ENCODE peak calls at places on chromosomes 12 and 14, in four cellular contexts. L, R, O and B are unnamed samples.

GRCh38 chr12:95548539-95549391 is 2.5 kb downstream of the USP44 start:
- DNase-seq in O (no peak), R (no peak), L (no peak), B (peak)

GRCh38 chr14:104202259-104203070 is 64.1 kb downstream of the KIF26A start:
- DNase-seq in L (no peak), R (peak), O (no peak), B (no peak)

GRCh38 chr14:75306917-75307699 is 28.5 kb downstream of the FOS start:
- DNase-seq in L (no peak), R (peak), O (peak), B (no peak)

GRCh38 chr12:34398706-34399630 is 376.7 kb downstream of the ALG10 start:
- DNase-seq in R (peak), L (no peak), O (peak), B (peak)

GRCh38 chr14:90355540-90356518 is 24.1 kb upstream of the NRDE2 start:
- DNase-seq in R (no peak), O (no peak), L (no peak), B (no peak)

GRCh38 chr12:107570721-107571120 is 114.9 kb upstream of the PWP1 start:
- DNase-seq in O (no peak), L (peak), R (no peak), B (no peak)

GRCh38 chr12:68392376-68392775 is 60.2 kb upstream of the MDM1 start:
- DNase-seq in R (no peak), O (no peak), L (no peak), B (no peak)

GRCh38 chr14:100711493-100711892 is 15.2 kb upstream of the DLK1 start:
- DNase-seq in O (no peak), L (no peak), R (no peak), B (no peak)

GRCh38 chr12:131281016-131281415 is 327.3 kb downstream of the ADGRD1 start:
- DNase-seq in L (no peak), O (no peak), R (no peak), B (no peak)

GRCh38 chr14:35287481-35288013 is 4.6 kb upstream of the PSMA6 start:
- DNase-seq in L (no peak), O (no peak), R (no peak), B (no peak)

GRCh38 chr12:101021911-101022388 is 188.1 kb downstream of the SLC5A8 start:
- DNase-seq in O (no peak), R (no peak), L (peak), B (no peak)

GRCh38 chr14:21978184-21978998 is 304.8 kb upstream of the OR4E1 start:
- DNase-seq in R (peak), O (peak), L (peak), B (peak)

GRCh38 chr12:26744697-26745440 is 88.1 kb downstream of the ITPR2 start:
- DNase-seq in O (peak), R (no peak), L (peak), B (no peak)

GRCh38 chr12:119225454-119225853 is 46.7 kb downstream of the HSPB8 start:
- DNase-seq in O (no peak), L (no peak), R (no peak), B (no peak)

GRCh38 chr14:53174918-53175317 is 21.8 kb upstream of the DDHD1 start:
- DNase-seq in R (no peak), L (no peak), O (no peak), B (no peak)

GRCh38 chr12:82942963-82943362 is 256.3 kb downstream of the TMTC2 start:
- DNase-seq in O (no peak), L (no peak), R (no peak), B (no peak)

GRCh38 chr14:34036319-34036761 is 85.5 kb upstream of the EGLN3 start:
- DNase-seq in R (no peak), L (no peak), O (no peak), B (no peak)

GRCh38 chr12:53552346-53553327 is 45.4 kb upstream of the NPFF start:
- DNase-seq in O (no peak), L (no peak), R (no peak), B (no peak)

GRCh38 chr12:120652671-120653435 is 12.4 kb downstream of the CABP1 start:
- DNase-seq in O (no peak), L (no peak), R (no peak), B (no peak)

GRCh38 chr12:29191267-29191889 is 42.3 kb downstream of the FAR2 start:
- DNase-seq in L (no peak), O (no peak), R (no peak), B (no peak)

GRCh38 chr14:25237845-25238244 is 187.9 kb upstream of the STXBP6 start:
- DNase-seq in L (no peak), R (no peak), O (peak), B (no peak)

GRCh38 chr12:102990419-102990818 is 32.9 kb downstream of the ASCL1 start:
- DNase-seq in R (no peak), O (no peak), L (no peak), B (no peak)

GRCh38 chr14:56491299-56492285 is 88.0 kb upstream of the TMEM260 start:
- DNase-seq in R (peak), L (peak), O (peak), B (peak)

DNA sequence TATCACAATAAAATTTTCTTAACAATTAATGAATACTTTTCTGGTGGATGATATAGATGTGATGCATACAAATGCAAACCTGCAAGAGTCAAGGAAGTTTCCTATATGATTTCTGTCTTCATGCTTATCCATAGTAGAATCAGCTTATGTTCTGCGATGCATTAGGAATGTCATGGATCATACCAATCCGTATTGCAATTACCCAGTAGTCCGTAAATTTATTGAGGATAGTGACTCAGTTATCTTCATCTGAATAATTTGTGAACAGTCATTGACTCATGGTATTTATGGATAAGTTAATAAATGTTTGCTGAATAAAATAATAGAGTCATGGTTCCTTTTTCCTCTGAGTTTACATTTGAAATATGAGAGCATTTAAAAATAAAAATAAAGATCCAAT is 483.4 kb downstream of the LRFN5 start:
- DNase-seq in R (no peak), L (no peak), O (no peak), B (no peak)
- TF ChIP-seq CTCF in R (no peak), L (no peak), O (no peak), B (no peak)

GRCh38 chr14:106378191-106378590 is 851.8 kb downstream of the TMEM121 start:
- DNase-seq in R (no peak), L (no peak), O (peak), B (no peak)

GRCh38 chr14:106377432-106377831 is 851.0 kb downstream of the TMEM121 start:
- DNase-seq in R (no peak), L (no peak), O (no peak), B (no peak)

DNA sequence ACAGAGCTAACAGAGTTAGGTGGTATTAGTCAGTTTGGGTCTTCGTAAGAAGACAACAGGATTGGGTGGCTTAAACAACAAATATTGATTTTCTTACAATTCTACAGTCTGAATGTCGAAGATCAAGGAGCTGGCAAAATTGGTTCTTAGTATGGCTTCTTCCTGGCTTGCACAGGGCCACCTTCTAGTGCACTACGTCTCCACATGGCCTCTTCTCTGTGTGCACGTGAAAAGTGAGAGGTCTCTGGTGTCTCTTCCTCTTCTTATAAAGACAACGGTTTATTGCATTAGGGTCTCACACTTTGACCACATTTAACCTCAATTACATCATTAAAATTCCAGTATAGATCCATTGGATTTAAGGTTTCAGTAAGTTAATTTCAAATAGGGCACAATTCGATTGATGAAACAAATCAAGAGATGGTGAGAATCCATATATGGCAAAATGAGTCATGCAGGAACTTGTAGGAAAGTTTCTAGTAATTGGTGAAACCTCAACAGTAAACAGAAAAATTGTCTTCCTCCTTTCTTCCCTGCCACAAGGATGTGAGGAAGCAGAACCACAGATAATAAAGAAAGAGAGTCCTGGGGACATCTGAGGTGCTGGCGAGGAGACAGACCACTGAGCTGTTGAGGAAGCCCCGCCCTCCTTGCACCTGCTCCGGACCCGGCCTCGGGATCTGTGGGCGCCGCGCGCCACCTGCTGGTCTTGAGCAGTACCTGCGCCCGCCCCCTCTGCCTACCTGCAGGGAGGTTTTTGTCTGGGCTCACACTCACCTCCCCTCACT is 846.7 kb downstream of the TMEM121 start:
- DNase-seq in L (no peak), O (peak), R (no peak), B (no peak)
- TF ChIP-seq CTCF in L (peak), O (peak), R (peak), B (no peak)

GRCh38 chr14:73732006-73732405 is 17.8 kb upstream of the PNMA1 start:
- DNase-seq in R (no peak), L (no peak), O (no peak), B (no peak)

GRCh38 chr14:73729015-73729330 is 14.8 kb upstream of the PNMA1 start:
- DNase-seq in L (no peak), R (no peak), O (no peak), B (no peak)

GRCh38 chr14:73728106-73729014 is 14.2 kb upstream of the PNMA1 start:
- DNase-seq in O (peak), L (peak), R (peak), B (peak)

GRCh38 chr14:73729556-73730265 is 15.5 kb upstream of the PNMA1 start:
- DNase-seq in R (no peak), O (no peak), L (no peak), B (no peak)

GRCh38 chr14:73731111-73731510 is 16.9 kb upstream of the PNMA1 start:
- DNase-seq in R (no peak), L (no peak), O (no peak), B (no peak)
- TF ChIP-seq CTCF in R (no peak), L (no peak), O (peak), B (no peak)

GRCh38 chr14:99357151-99357550 is 85.2 kb upstream of the BCL11B start:
- DNase-seq in O (no peak), R (no peak), L (no peak), B (no peak)
- TF ChIP-seq CTCF in O (no peak), R (no peak), L (no peak), B (no peak)

GRCh38 chr12:109255377-109255776 is 53.7 kb downstream of the FOXN4 start:
- DNase-seq in L (peak), R (peak), O (peak), B (no peak)
- TF ChIP-seq CTCF in L (peak), R (peak), O (peak), B (no peak)

GRCh38 chr12:40158592-40159111 is 52.8 kb upstream of the SLC2A13 start:
- DNase-seq in L (no peak), R (no peak), O (no peak), B (no peak)

GRCh38 chr12:40157307-40157706 is 51.4 kb upstream of the SLC2A13 start:
- DNase-seq in L (no peak), O (no peak), R (no peak), B (no peak)

GRCh38 chr12:40154381-40154780 is 48.5 kb upstream of the SLC2A13 start:
- DNase-seq in O (no peak), L (no peak), R (no peak), B (no peak)

GRCh38 chr12:40152783-40153383 is 47.0 kb upstream of the SLC2A13 start:
- DNase-seq in R (peak), O (peak), L (peak), B (peak)

GRCh38 chr12:40156031-40156764 is 50.3 kb upstream of the SLC2A13 start:
- DNase-seq in O (no peak), R (no peak), L (no peak), B (no peak)
- TF ChIP-seq CTCF in O (no peak), R (no peak), L (no peak), B (no peak)

GRCh38 chr12:67355428-67356385 is 86.5 kb downstream of the CAND1 start:
- DNase-seq in O (peak), R (no peak), L (peak), B (no peak)
- TF ChIP-seq CTCF in O (peak), R (peak), L (peak), B (peak)

GRCh38 chr12:105321125-105321524 is 9.4 kb upstream of the C12orf75 start:
- DNase-seq in O (no peak), R (no peak), L (no peak), B (no peak)
- TF ChIP-seq CTCF in O (no peak), R (no peak), L (no peak), B (no peak)

DNA sequence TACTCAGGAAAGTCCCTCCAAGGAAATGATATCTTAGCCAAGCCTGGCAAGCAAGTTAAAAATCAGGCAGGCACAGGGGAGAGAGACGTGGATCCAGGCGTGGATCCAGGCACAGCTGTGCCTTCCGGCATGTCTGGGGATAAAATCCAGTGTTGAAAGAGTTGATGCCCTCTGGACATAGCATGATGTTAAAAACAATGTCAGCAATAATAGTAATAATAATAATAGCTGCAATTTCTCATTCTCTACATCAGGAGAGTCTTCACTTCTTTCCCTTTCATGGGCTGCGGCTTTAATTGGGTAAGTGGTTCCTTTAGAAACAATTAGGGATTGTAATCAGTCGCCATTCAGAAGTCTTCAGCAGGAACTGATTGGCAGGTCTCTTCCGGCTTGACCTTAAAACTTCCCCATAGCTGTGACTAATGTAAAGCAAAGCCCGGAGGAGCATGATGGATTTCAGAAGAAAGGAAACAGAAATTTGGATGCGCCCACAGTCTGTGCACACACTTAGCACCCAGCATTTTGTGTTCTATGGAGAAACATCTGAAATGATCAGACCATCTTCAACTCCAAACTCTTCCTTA is 230.1 kb downstream of the SLC41A2 start:
- DNase-seq in O (no peak), R (no peak), L (no peak), B (no peak)
- TF ChIP-seq CTCF in O (no peak), R (no peak), L (no peak), B (no peak)